ENCODE peak calls at places on chromosomes 13 and 19, in four cellular contexts. G is ascending aorta, P is OCI-LY7, U is pancreas. O is an unnamed sample.

GRCh38 chr19:679418-680286 is 3.5 kb downstream of the FSTL3 start:
- DNase-seq in G (no peak), U (peak; percentile 78), P (peak; percentile 54), O (peak; percentile 74)

GRCh38 chr13:113170503-113170902 is 12.1 kb downstream of the PROZ start:
- DNase-seq in G (no peak), P (no peak), U (no peak), O (no peak)

GRCh38 chr19:5057860-5058259 is 88.9 kb downstream of the KDM4B start:
- DNase-seq in U (no peak), G (no peak), P (peak; percentile 41), O (peak; percentile 71)

GRCh38 chr13:66915596-66916185 is 314.4 kb downstream of the PCDH9 start:
- DNase-seq in U (no peak), G (no peak), P (peak; percentile 27), O (no peak)

GRCh38 chr13:20911037-20911436 is 8.5 kb upstream of the XPO4 start:
- DNase-seq in U (no peak), G (no peak), P (no peak), O (no peak)

GRCh38 chr19:54023191-54023590 is 31.8 kb downstream of the CACNG6 start:
- DNase-seq in G (no peak), U (no peak), P (no peak), O (no peak)

GRCh38 chr13:48962281-48962680 is 13.4 kb upstream of the FNDC3A start:
- DNase-seq in G (no peak), U (no peak), P (no peak), O (no peak)

GRCh38 chr19:10503002-10503789 is at the start of gene KEAP1:
- DNase-seq in U (peak; percentile 78), P (peak; percentile 59), G (no peak), O (no peak)

GRCh38 chr19:29417048-29417447 is 108.7 kb upstream of the VSTM2B start:
- DNase-seq in G (no peak), P (no peak), U (no peak), O (no peak)

GRCh38 chr19:12611361-12611699 is 610 bp downstream of the ZNF791 start:
- DNase-seq in U (peak; percentile 71), G (peak; percentile 9), P (no peak), O (no peak)

GRCh38 chr19:49119411-49120324 is at the start of gene PPFIA3:
- DNase-seq in G (no peak), P (no peak), U (peak; percentile 92), O (peak; percentile 56)

GRCh38 chr13:98761979-98762616 is 9.6 kb upstream of the SLC15A1 start:
- DNase-seq in U (no peak), G (no peak), P (no peak), O (no peak)

GRCh38 chr13:113811081-113811928 is 52.3 kb downstream of the TMEM255B start:
- DNase-seq in P (no peak), U (no peak), G (no peak), O (no peak)

GRCh38 chr13:62210951-62211350 is 795.3 kb upstream of the PCDH20 start:
- DNase-seq in U (no peak), G (no peak), P (no peak), O (no peak)

GRCh38 chr13:99376132-99376531 is 68.9 kb upstream of the GPR183 start:
- DNase-seq in G (no peak), P (peak; percentile 24), U (no peak), O (peak; percentile 73)

GRCh38 chr19:35518313-35518712 is 4.9 kb upstream of the DMKN start:
- DNase-seq in P (no peak), U (no peak), G (no peak), O (no peak)

GRCh38 chr13:79581870-79582315 is 100.9 kb downstream of the NDFIP2 start:
- DNase-seq in G (no peak), P (no peak), U (no peak), O (no peak)

GRCh38 chr13:24678151-24678550 is 2.1 kb upstream of the ATP12A start:
- DNase-seq in U (no peak), P (no peak), G (no peak), O (no peak)

GRCh38 chr19:42252365-42253244 is 2.3 kb downstream of the ERF start:
- DNase-seq in P (no peak), U (no peak), G (no peak), O (no peak)

GRCh38 chr19:4647676-4648644 is 8.6 kb downstream of the TNFAIP8L1 start:
- DNase-seq in U (no peak), G (no peak), P (no peak), O (no peak)

GRCh38 chr13:29771247-29771646 is 79.2 kb downstream of the UBL3 start:
- DNase-seq in U (no peak), P (peak; percentile 41), G (no peak), O (no peak)

GRCh38 chr13:43895940-43896339 is 16.2 kb downstream of the LACC1 start:
- DNase-seq in P (no peak), G (no peak), U (no peak), O (no peak)

GRCh38 chr19:38900220-38900629 is 456 bp downstream of the NFKBIB start:
- DNase-seq in P (no peak), G (no peak), U (no peak), O (no peak)

GRCh38 chr19:1648926-1649541 is 3.4 kb downstream of the TCF3 start:
- DNase-seq in U (no peak), G (no peak), P (no peak), O (peak; percentile 71)

GRCh38 chr19:6057651-6058365 is 52.5 kb downstream of the RFX2 start:
- DNase-seq in G (no peak), P (no peak), U (no peak), O (no peak)

GRCh38 chr19:41871573-41872383 is 5.3 kb upstream of the CD79A start:
- DNase-seq in G (no peak), P (peak; percentile 83), U (no peak), O (peak; percentile 77)

GRCh38 chr13:78636493-78636892 is 22.5 kb downstream of the OBI1 start:
- DNase-seq in P (peak; percentile 13), U (no peak), G (no peak), O (no peak)

GRCh38 chr13:23411706-23412105 is 21.8 kb downstream of the SACS start:
- DNase-seq in P (no peak), U (no peak), G (no peak), O (no peak)

DNA sequence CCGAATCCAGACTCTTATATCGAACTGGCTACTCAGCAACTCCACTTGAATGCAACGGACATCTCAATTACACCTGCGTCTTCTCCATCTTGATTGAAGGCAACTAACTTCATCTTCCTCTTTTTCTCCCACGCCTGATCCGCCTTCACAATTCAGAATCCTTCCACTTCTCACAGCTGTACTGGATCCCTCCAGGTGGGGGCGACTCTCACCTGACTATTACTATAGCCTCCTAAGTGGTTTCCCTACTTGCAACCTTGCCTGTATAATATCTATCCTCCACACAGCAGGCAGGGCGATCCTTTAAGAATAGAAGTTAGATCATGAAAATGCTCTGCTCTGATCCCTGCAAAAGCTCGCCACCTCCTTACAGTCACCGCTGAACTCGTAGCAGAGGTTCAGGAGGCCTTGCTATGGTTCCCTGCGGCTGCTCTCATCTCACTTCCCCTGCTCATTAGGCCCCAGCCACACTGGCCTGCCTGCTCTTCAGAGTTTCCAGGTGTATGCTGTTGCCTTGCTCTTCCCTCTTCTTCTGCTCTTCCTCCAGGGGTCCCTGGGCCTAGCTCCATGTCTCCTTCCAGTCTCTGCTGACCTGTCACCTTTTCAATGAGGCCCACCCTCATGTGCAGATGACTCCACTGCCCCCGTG is 31.9 kb downstream of the RFXAP start:
- DNase-seq in G (no peak), U (no peak), P (peak; percentile 29), O (no peak)
- TF ChIP-seq CTCF in G (no peak), U (no peak), P (peak; percentile 71), O (peak; percentile 16)

DNA sequence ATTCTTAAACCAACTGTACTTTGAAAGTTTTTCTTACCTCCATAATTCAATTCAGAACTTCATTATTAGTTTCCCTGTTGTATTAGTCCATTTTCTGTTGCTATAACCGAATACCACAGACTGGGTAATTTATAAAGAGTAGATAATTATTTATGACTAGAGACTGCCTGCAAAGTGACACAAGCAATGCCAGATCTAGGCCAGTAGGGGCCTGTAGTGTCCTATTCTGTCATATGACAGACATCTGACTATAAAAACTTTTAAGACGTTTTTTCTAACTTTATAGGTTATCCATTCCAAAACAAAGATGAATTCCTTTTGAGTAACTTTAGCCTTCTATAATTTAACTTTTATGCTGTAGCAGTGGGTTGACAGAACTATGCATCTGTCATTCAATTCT is 2783.8 kb downstream of the PCDH9 start:
- DNase-seq in U (no peak), P (no peak), G (no peak), O (no peak)
- TF ChIP-seq CTCF in U (no peak), P (peak; percentile 50), G (no peak), O (peak; percentile 20)

GRCh38 chr13:51922771-51923480 is 61.2 kb downstream of the CCDC70 start:
- DNase-seq in U (no peak), P (peak; percentile 16), G (no peak), O (no peak)

GRCh38 chr13:51925865-51926527 is 64.2 kb downstream of the CCDC70 start:
- DNase-seq in U (no peak), G (no peak), P (no peak), O (no peak)

GRCh38 chr13:51921790-51922740 is 60.3 kb downstream of the CCDC70 start:
- DNase-seq in P (peak; percentile 61), U (no peak), G (no peak), O (no peak)

GRCh38 chr13:51924756-51925544 is 63.2 kb downstream of the CCDC70 start:
- DNase-seq in P (no peak), U (no peak), G (no peak), O (no peak)

DNA sequence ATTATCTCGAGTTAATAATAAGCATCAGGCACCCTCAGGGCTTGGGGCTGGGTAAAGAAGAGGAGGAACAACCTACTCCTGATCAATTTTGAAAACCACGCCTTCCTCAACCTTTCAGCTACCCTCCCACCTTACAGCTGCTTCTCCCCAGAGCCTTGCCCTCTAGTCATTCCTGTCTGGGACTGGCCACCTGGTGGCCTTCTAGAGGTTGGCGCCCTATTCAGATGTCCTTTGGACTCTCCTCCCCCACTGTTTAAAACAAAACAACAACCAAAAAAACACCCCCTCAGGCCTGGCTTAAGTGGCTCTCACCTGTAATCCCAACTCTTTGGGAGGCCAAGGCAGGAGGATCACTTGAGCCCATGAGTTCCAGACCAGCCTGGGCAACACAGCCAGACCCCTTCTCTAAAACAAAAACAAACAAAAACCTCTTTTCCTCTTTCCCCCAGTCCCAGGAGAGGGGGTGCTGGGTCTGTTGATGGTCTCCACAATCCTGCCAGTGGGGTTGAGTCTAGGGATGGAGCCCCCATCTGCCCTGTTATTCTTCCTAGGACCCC is 62.3 kb downstream of the CCDC70 start:
- DNase-seq in P (no peak), U (no peak), G (no peak), O (no peak)
- TF ChIP-seq CTCF in P (no peak), U (no peak), G (no peak), O (peak; percentile 34)

DNA sequence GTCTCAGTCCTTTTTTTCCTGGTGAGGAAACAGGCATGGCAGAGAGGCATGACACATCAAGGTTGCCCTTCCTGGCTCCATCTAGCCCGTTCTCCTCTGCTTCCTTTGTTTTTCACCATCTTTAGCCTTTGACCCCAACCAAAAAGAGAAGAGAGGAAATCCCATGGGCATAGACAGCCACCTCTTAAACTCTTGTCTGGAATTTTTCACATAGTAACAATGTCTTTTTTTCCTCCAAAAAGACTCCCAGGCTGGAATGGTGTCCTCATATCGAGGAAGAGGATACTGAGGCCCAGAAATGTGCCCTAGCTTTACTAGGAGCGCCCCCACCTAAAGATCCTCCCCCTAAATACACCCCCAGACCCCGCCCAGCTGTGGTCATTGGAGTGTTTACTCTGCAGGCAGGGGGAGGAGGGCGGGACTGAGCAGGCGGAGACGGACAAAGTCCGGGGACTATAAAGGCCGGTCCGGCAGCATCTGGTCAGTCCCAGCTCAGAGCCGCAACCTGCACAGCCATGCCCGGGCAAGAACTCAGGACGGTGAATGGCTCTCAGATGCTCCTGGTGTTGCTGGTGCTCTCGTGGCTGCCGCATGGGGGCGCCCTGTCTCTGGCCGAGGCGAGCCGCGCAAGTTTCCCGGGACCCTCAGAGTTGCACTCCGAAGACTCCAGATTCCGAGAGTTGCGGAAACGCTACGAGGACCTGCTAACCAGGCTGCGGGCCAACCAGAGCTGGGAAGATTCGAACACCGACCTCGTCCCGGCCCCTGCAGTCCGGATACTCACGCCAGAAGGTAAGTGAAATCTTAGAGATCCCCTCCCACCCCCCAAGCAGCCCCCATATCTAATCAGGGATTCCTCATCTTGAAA is at the start of gene GDF15:
- DNase-seq in G (no peak), P (peak; percentile 42), U (peak; percentile 93), O (peak; percentile 73)
- TF ChIP-seq CTCF in G (peak; percentile 36), P (peak; percentile 79), U (peak; percentile 64), O (peak; percentile 72)

O was measured in GM13977.